ENCODE peak calls at places on chromosomes 12 and 14, in six cellular contexts. A is breast epithelium; Q is neural progenitor cell; E is CD8-positive, alpha-beta T cell; O is HCT116; S is foreskin keratinocyte. W is an unnamed sample.
A peak's percentile ranks its signal among the peaks of the same experiment; 100 is the strongest.

GRCh38 chr12:66776974-66777373 is 98.1 kb upstream of the GRIP1 start:
- DNase-seq in A (no peak), Q (no peak), E (peak; percentile 72), O (no peak), S (no peak), W (no peak)

GRCh38 chr12:68013181-68013580 is 23.9 kb downstream of the IFNG-AS1 start:
- DNase-seq in A (no peak), Q (no peak), E (no peak), O (no peak), S (no peak), W (no peak)

GRCh38 chr12:5912011-5912410 is 33.0 kb downstream of the ANO2 start:
- DNase-seq in A (no peak), Q (no peak), E (no peak), O (no peak), S (no peak), W (no peak)

GRCh38 chr12:1162083-1162760 is 171.2 kb downstream of the ERC1 start:
- DNase-seq in A (no peak), Q (peak; percentile 69), E (no peak), O (no peak), S (no peak), W (no peak)

GRCh38 chr12:83077037-83077436 is 390.3 kb downstream of the TMTC2 start:
- DNase-seq in A (no peak), Q (no peak), E (no peak), O (no peak), S (no peak), W (no peak)

GRCh38 chr14:44745371-44745770 is 216.4 kb downstream of the KLHL28 start:
- DNase-seq in A (no peak), Q (no peak), E (no peak), O (no peak), S (no peak), W (no peak)

GRCh38 chr14:54450535-54450934 is 9.4 kb upstream of the CNIH1 start:
- DNase-seq in A (no peak), Q (no peak), E (no peak), O (no peak), S (no peak), W (no peak)

GRCh38 chr12:12872139-12872933 is 19.0 kb upstream of the GPRC5A start:
- DNase-seq in A (peak; percentile 41), Q (no peak), E (no peak), O (peak; percentile 87), S (peak; percentile 98), W (peak; percentile 96)

GRCh38 chr12:109255377-109255776 is 53.7 kb downstream of the FOXN4 start:
- DNase-seq in A (no peak), Q (peak; percentile 44), E (no peak), O (no peak), S (no peak), W (peak; percentile 43)

GRCh38 chr12:122895757-122896636 is at the start of gene VPS37B:
- DNase-seq in A (peak; percentile 82), Q (peak; percentile 90), E (peak; percentile 91), O (peak; percentile 90), S (peak; percentile 58), W (peak; percentile 82)

GRCh38 chr12:88693837-88694445 is 113.7 kb upstream of the KITLG start:
- DNase-seq in A (no peak), Q (no peak), E (no peak), O (no peak), S (peak; percentile 23), W (peak; percentile 51)

GRCh38 chr12:55965240-55965639 is 602 bp downstream of the PMEL start:
- DNase-seq in A (no peak), Q (peak; percentile 75), E (no peak), O (no peak), S (no peak), W (no peak)

DNA sequence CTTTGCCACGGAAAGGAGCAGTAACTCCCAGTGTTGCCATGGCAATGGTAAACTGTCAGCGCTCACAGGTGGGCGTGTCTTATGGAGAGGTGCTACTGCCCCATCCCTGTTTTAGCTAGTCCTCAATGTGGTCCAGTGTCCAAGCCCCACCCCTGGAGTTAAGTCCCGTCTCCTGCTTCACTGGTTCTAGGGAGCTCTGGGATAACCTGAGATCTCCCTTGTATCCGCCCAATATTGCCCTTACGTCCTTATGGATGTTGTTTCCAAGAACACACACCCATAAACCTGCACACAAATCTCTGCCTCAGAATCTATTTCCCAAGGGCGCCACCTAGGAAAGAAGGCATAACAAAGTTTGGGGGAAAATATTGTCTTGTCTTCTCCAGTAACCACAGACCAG is 64.2 kb downstream of the SPRING1 start:
- DNase-seq in A (no peak), Q (peak; percentile 34), E (no peak), O (peak; percentile 21), S (no peak), W (peak; percentile 45)
- TF ChIP-seq CTCF in A (no peak), Q (peak; percentile 27), E (no peak), O (peak; percentile 51), S (peak; percentile 55), W (peak; percentile 66)

DNA sequence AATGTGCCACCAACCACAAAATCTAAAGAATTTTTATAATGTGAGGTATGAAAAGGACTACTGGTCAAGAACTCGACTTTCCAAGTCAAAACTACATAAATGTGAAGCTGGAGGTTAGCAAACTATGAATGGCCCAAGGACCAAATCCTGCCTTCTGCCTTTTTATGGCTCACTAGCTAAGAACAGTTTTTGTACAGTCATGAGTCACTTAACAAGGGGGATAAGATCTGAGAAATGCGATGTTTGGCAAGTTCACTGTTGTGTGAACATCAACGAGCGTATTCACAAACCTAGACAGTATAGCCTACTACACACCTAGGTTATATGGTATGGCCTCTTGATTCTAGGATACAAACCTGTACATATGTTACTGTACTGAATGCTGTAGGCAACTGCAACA is 28.2 kb downstream of the FERMT2 start:
- DNase-seq in A (no peak), Q (no peak), E (no peak), O (no peak), S (no peak), W (peak; percentile 84)
- H3K4me1 ChIP-seq in A (peaks cover 4% of the 10 kb centered on the region), Q (peaks cover 14% of the 10 kb centered on the region), E (peaks cover 22% of the 10 kb centered on the region), O (no peaks in the 10 kb centered on the region), S (peaks cover 11% of the 10 kb centered on the region), W (peaks cover 82% of the 10 kb centered on the region)

GRCh38 chr14:57760891-57761290 is 105.0 kb downstream of the SLC35F4 start:
- DNase-seq in A (no peak), Q (no peak), E (no peak), O (no peak), S (no peak), W (no peak)
- TF ChIP-seq CTCF in A (no peak), Q (no peak), E (no peak), O (no peak), S (no peak), W (no peak)

GRCh38 chr12:130212384-130212783 is 50.1 kb downstream of the FZD10 start:
- DNase-seq in A (no peak), Q (no peak), E (no peak), O (no peak), S (no peak), W (no peak)
- H3K4me1 ChIP-seq in A (no peaks in the 10 kb centered on the region), Q (peaks cover 5% of the 10 kb centered on the region), E (no peaks in the 10 kb centered on the region), O (no peaks in the 10 kb centered on the region), S (peaks cover 6% of the 10 kb centered on the region), W (no peaks in the 10 kb centered on the region)

GRCh38 chr14:33765251-33765650 is 185.6 kb downstream of the EGLN3 start:
- DNase-seq in A (no peak), Q (peak; percentile 91), E (no peak), O (no peak), S (no peak), W (no peak)

GRCh38 chr14:33758545-33758944 is 192.3 kb downstream of the EGLN3 start:
- DNase-seq in A (no peak), Q (no peak), E (no peak), O (no peak), S (no peak), W (no peak)

GRCh38 chr14:33767721-33768457 is 183.0 kb downstream of the EGLN3 start:
- DNase-seq in A (no peak), Q (no peak), E (no peak), O (no peak), S (no peak), W (no peak)

GRCh38 chr14:33756833-33757232 is 194.0 kb downstream of the EGLN3 start:
- DNase-seq in A (no peak), Q (no peak), E (no peak), O (no peak), S (no peak), W (no peak)

GRCh38 chr14:33762462-33762861 is 188.4 kb downstream of the EGLN3 start:
- DNase-seq in A (no peak), Q (no peak), E (no peak), O (no peak), S (no peak), W (no peak)
- TF ChIP-seq CTCF in A (no peak), Q (no peak), E (no peak), O (no peak), S (no peak), W (no peak)

GRCh38 chr14:105855893-105856675 is 329.7 kb downstream of the TMEM121 start:
- DNase-seq in A (no peak), Q (no peak), E (peak; percentile 42), O (no peak), S (no peak), W (no peak)
- H3K4me1 ChIP-seq in A (no peaks in the 10 kb centered on the region), Q (no peaks in the 10 kb centered on the region), E (peaks cover 49% of the 10 kb centered on the region), O (no peaks in the 10 kb centered on the region), S (no peaks in the 10 kb centered on the region), W (no peaks in the 10 kb centered on the region)

GRCh38 chr14:91649930-91650329 is 82.0 kb downstream of the CATSPERB start:
- DNase-seq in A (no peak), Q (peak; percentile 27), E (no peak), O (peak; percentile 26), S (no peak), W (peak; percentile 64)
- TF ChIP-seq CTCF in A (peak; percentile 62), Q (peak; percentile 50), E (peak; percentile 64), O (peak; percentile 43), S (peak; percentile 76), W (peak; percentile 59)

W was measured in PC-3.